ENCODE peak calls at places on chromosomes 13 and 19, in nine cellular contexts. One of them, this sample, is unnamed.
A peak's percentile ranks its signal among the peaks of the same experiment; 100 is the strongest.

GRCh38 chr13:84571264-84571663 is 689.0 kb upstream of the SLITRK1 start:
- DNase-seq in CD4-positive, CD25-positive, alpha-beta regulatory T cell: no peak
- DNase-seq in spleen: no peak
- DNase-seq in heart right ventricle: no peak
- DNase-seq in CD4-positive, alpha-beta memory T cell: no peak
- DNase-seq in iPS DF 6.9: no peak
- DNase-seq in osteoblast: no peak
- DNase-seq in lower lobe of right lung: no peak
- DNase-seq in HAP-1: no peak
- DNase-seq in this sample: no peak

GRCh38 chr13:30446122-30446500 is 19.6 kb downstream of the HMGB1 start:
- DNase-seq in CD4-positive, CD25-positive, alpha-beta regulatory T cell: no peak
- DNase-seq in spleen: no peak
- DNase-seq in heart right ventricle: no peak
- DNase-seq in CD4-positive, alpha-beta memory T cell: no peak
- DNase-seq in iPS DF 6.9: no peak
- DNase-seq in osteoblast: peak; percentile 71
- DNase-seq in lower lobe of right lung: no peak
- DNase-seq in HAP-1: no peak
- DNase-seq in this sample: no peak

GRCh38 chr13:110329798-110330461 is 22.8 kb downstream of the COL4A2 start:
- DNase-seq in CD4-positive, CD25-positive, alpha-beta regulatory T cell: no peak
- DNase-seq in spleen: no peak
- DNase-seq in heart right ventricle: no peak
- DNase-seq in CD4-positive, alpha-beta memory T cell: no peak
- DNase-seq in iPS DF 6.9: no peak
- DNase-seq in osteoblast: peak; percentile 83
- DNase-seq in lower lobe of right lung: no peak
- DNase-seq in HAP-1: no peak
- DNase-seq in this sample: peak; percentile 70

GRCh38 chr13:71979616-71980015 is 112.6 kb upstream of the DACH1 start:
- DNase-seq in CD4-positive, CD25-positive, alpha-beta regulatory T cell: no peak
- DNase-seq in spleen: no peak
- DNase-seq in heart right ventricle: no peak
- DNase-seq in CD4-positive, alpha-beta memory T cell: no peak
- DNase-seq in iPS DF 6.9: peak; percentile 22
- DNase-seq in osteoblast: no peak
- DNase-seq in lower lobe of right lung: no peak
- DNase-seq in HAP-1: peak; percentile 35
- DNase-seq in this sample: no peak

GRCh38 chr19:55069137-55069858 is 6.3 kb upstream of the RDH13 start:
- DNase-seq in CD4-positive, CD25-positive, alpha-beta regulatory T cell: no peak
- DNase-seq in spleen: no peak
- DNase-seq in heart right ventricle: peak; percentile 44
- DNase-seq in CD4-positive, alpha-beta memory T cell: peak; percentile 40
- DNase-seq in iPS DF 6.9: no peak
- DNase-seq in osteoblast: peak; percentile 91
- DNase-seq in lower lobe of right lung: peak; percentile 79
- DNase-seq in HAP-1: no peak
- DNase-seq in this sample: no peak

GRCh38 chr19:38898788-38899446 is 501 bp downstream of the SIRT2 start:
- DNase-seq in CD4-positive, CD25-positive, alpha-beta regulatory T cell: no peak
- DNase-seq in spleen: no peak
- DNase-seq in heart right ventricle: no peak
- DNase-seq in CD4-positive, alpha-beta memory T cell: no peak
- DNase-seq in iPS DF 6.9: no peak
- DNase-seq in osteoblast: peak; percentile 87
- DNase-seq in lower lobe of right lung: no peak
- DNase-seq in HAP-1: peak; percentile 38
- DNase-seq in this sample: no peak

GRCh38 chr13:109869312-109870237 is 83.2 kb upstream of the IRS2 start:
- DNase-seq in CD4-positive, CD25-positive, alpha-beta regulatory T cell: no peak
- DNase-seq in spleen: peak; percentile 76
- DNase-seq in heart right ventricle: peak; percentile 80
- DNase-seq in CD4-positive, alpha-beta memory T cell: no peak
- DNase-seq in iPS DF 6.9: no peak
- DNase-seq in osteoblast: no peak
- DNase-seq in lower lobe of right lung: peak; percentile 75
- DNase-seq in HAP-1: peak; percentile 7
- DNase-seq in this sample: no peak

GRCh38 chr19:4375164-4375619 is 25.2 kb downstream of the SH3GL1 start:
- DNase-seq in CD4-positive, CD25-positive, alpha-beta regulatory T cell: no peak
- DNase-seq in spleen: no peak
- DNase-seq in heart right ventricle: no peak
- DNase-seq in CD4-positive, alpha-beta memory T cell: no peak
- DNase-seq in iPS DF 6.9: no peak
- DNase-seq in osteoblast: peak; percentile 6
- DNase-seq in lower lobe of right lung: peak; percentile 81
- DNase-seq in HAP-1: no peak
- DNase-seq in this sample: no peak

GRCh38 chr13:79522583-79522982 is 41.6 kb downstream of the NDFIP2 start:
- DNase-seq in CD4-positive, CD25-positive, alpha-beta regulatory T cell: no peak
- DNase-seq in spleen: no peak
- DNase-seq in heart right ventricle: no peak
- DNase-seq in CD4-positive, alpha-beta memory T cell: no peak
- DNase-seq in iPS DF 6.9: no peak
- DNase-seq in osteoblast: peak; percentile 52
- DNase-seq in lower lobe of right lung: no peak
- DNase-seq in HAP-1: no peak
- DNase-seq in this sample: no peak

GRCh38 chr19:17948967-17949930 is 16.4 kb downstream of the CCDC124 start:
- DNase-seq in CD4-positive, CD25-positive, alpha-beta regulatory T cell: no peak
- DNase-seq in spleen: peak; percentile 78
- DNase-seq in heart right ventricle: no peak
- DNase-seq in CD4-positive, alpha-beta memory T cell: no peak
- DNase-seq in iPS DF 6.9: no peak
- DNase-seq in osteoblast: peak; percentile 74
- DNase-seq in lower lobe of right lung: no peak
- DNase-seq in HAP-1: peak; percentile 52
- DNase-seq in this sample: no peak

GRCh38 chr19:17294051-17294891 is 9.0 kb downstream of the ABHD8 start:
- DNase-seq in CD4-positive, CD25-positive, alpha-beta regulatory T cell: peak; percentile 32
- DNase-seq in spleen: peak; percentile 78
- DNase-seq in heart right ventricle: no peak
- DNase-seq in CD4-positive, alpha-beta memory T cell: peak; percentile 60
- DNase-seq in iPS DF 6.9: no peak
- DNase-seq in osteoblast: peak; percentile 88
- DNase-seq in lower lobe of right lung: peak; percentile 62
- DNase-seq in HAP-1: peak; percentile 83
- DNase-seq in this sample: no peak

GRCh38 chr19:54707932-54708331 is 16.3 kb upstream of the KIR3DL3 start:
- DNase-seq in CD4-positive, CD25-positive, alpha-beta regulatory T cell: no peak
- DNase-seq in spleen: peak; percentile 78
- DNase-seq in heart right ventricle: no peak
- DNase-seq in CD4-positive, alpha-beta memory T cell: no peak
- DNase-seq in iPS DF 6.9: no peak
- DNase-seq in osteoblast: no peak
- DNase-seq in lower lobe of right lung: no peak
- DNase-seq in HAP-1: no peak
- DNase-seq in this sample: no peak

DNA sequence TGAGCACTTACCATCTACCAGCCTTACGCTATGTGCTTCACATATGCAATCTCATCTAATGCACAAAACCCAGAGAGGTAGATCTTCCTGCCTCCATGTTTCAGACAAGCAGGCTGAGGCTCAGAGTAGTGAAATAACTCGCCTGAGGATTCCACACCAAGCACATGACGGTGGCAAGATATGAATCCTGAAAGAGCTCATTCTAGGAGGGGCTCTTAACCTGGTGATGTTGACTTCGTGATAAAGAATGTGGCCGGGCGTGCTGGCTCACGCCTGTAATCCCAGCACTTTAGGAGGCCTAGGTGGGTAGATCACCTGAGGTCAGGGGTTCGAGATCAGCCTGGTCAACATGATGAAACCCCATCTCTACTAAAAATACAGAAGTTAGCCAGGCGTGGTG is 5.0 kb downstream of the NOVA2 start:
- DNase-seq in CD4-positive, CD25-positive, alpha-beta regulatory T cell: no peak
- DNase-seq in spleen: no peak
- DNase-seq in heart right ventricle: no peak
- DNase-seq in CD4-positive, alpha-beta memory T cell: no peak
- DNase-seq in iPS DF 6.9: no peak
- DNase-seq in osteoblast: no peak
- DNase-seq in lower lobe of right lung: no peak
- DNase-seq in HAP-1: no peak
- DNase-seq in this sample: no peak
- H3K27me3 ChIP-seq in CD4-positive, CD25-positive, alpha-beta regulatory T cell: peaks cover 21% of the 10 kb centered on the region
- H3K27me3 ChIP-seq in spleen: peaks cover 86% of the 10 kb centered on the region
- H3K27me3 ChIP-seq in heart right ventricle: no peaks in the 10 kb centered on the region
- H3K27me3 ChIP-seq in CD4-positive, alpha-beta memory T cell: peaks cover 22% of the 10 kb centered on the region
- H3K27me3 ChIP-seq in iPS DF 6.9: no peaks in the 10 kb centered on the region
- H3K27me3 ChIP-seq in osteoblast: peaks cover 34% of the 10 kb centered on the region
- H3K27me3 ChIP-seq in lower lobe of right lung: peaks cover 45% of the 10 kb centered on the region
- H3K27me3 ChIP-seq in HAP-1: peaks cover 26% of the 10 kb centered on the region
- H3K27me3 ChIP-seq in this sample: peaks cover 9% of the 10 kb centered on the region

GRCh38 chr19:13099073-13099999 is 3.3 kb downstream of the LYL1 start:
- DNase-seq in CD4-positive, CD25-positive, alpha-beta regulatory T cell: peak; percentile 73
- DNase-seq in spleen: peak; percentile 98
- DNase-seq in heart right ventricle: peak; percentile 81
- DNase-seq in CD4-positive, alpha-beta memory T cell: peak; percentile 88
- DNase-seq in iPS DF 6.9: no peak
- DNase-seq in osteoblast: peak; percentile 95
- DNase-seq in lower lobe of right lung: peak; percentile 91
- DNase-seq in HAP-1: no peak
- DNase-seq in this sample: peak; percentile 81
- H3K4me1 ChIP-seq in CD4-positive, CD25-positive, alpha-beta regulatory T cell: peaks cover 99% of the 10 kb centered on the region
- H3K4me1 ChIP-seq in spleen: peaks cover 68% of the 10 kb centered on the region
- H3K4me1 ChIP-seq in heart right ventricle: peaks cover 61% of the 10 kb centered on the region
- H3K4me1 ChIP-seq in CD4-positive, alpha-beta memory T cell: peaks cover 87% of the 10 kb centered on the region
- H3K4me1 ChIP-seq in iPS DF 6.9: peaks cover 4% of the 10 kb centered on the region
- H3K4me1 ChIP-seq in osteoblast: peaks cover 10% of the 10 kb centered on the region
- H3K4me1 ChIP-seq in lower lobe of right lung: peaks cover 91% of the 10 kb centered on the region
- H3K4me1 ChIP-seq in HAP-1: peaks cover 3% of the 10 kb centered on the region
- H3K4me1 ChIP-seq in this sample: peaks cover 15% of the 10 kb centered on the region

DNA sequence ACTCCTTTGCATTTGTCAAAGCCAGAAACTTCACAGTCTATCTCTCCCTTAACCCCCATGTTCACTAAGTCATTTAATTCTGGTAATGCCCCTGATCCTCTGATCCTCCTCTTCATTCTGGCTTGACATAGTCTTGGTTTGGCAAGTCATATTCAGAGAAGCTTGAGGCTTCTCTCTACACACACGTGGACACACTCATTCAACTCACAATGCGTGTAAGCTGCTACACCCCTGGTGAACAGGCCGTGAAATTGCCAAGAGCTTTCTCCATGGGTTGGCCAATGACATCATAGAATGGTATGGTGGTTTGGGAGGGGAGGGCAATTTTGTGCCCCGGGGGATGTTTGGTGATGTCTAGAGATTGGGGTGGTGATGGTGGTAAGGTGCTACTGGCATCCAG is 47.9 kb upstream of the FLT1 start:
- DNase-seq in CD4-positive, CD25-positive, alpha-beta regulatory T cell: no peak
- DNase-seq in spleen: no peak
- DNase-seq in heart right ventricle: no peak
- DNase-seq in CD4-positive, alpha-beta memory T cell: no peak
- DNase-seq in iPS DF 6.9: no peak
- DNase-seq in osteoblast: no peak
- DNase-seq in lower lobe of right lung: no peak
- DNase-seq in HAP-1: no peak
- DNase-seq in this sample: no peak
- H3K4me3 ChIP-seq in CD4-positive, CD25-positive, alpha-beta regulatory T cell: no peak overlapping the region
- H3K4me3 ChIP-seq in spleen: no peak overlapping the region
- H3K4me3 ChIP-seq in heart right ventricle: no peak overlapping the region
- H3K4me3 ChIP-seq in CD4-positive, alpha-beta memory T cell: no peak overlapping the region
- H3K4me3 ChIP-seq in iPS DF 6.9: no peak overlapping the region
- H3K4me3 ChIP-seq in osteoblast: no peak overlapping the region
- H3K4me3 ChIP-seq in lower lobe of right lung: no peak overlapping the region
- H3K4me3 ChIP-seq in HAP-1: no peak overlapping the region
- H3K4me3 ChIP-seq in this sample: no peak overlapping the region

DNA sequence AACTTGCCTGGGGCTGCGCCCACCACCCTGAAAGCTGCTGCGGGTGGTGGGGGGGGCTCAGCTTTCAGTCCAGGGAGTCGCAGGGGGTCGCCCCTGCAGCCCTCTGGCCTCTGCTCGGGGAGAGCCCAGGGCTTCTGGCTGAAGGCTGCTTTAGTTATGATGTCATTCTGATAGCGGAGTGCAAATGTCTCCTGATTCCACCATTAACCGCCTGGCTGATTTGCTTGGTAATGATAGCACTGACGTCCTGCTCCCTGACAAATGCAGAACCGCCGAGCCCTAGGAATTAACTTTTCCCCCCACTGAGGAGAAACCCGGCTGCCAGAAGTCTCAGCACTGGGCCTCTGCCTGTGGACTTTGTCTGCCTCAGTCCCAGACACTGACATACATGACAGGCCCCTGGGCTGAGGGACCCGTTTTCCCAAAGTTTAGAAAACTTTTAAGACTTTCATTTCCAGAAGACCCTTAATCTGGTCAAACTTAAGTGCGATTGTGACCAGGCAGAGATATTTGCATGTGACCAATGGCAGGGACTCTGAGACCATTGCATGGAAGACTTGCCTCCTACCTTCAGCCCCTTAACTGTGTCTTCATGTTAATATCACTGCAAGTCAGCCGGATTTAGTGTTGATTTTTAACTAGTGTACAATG is 142.5 kb upstream of the ZNF536 start:
- DNase-seq in CD4-positive, CD25-positive, alpha-beta regulatory T cell: no peak
- DNase-seq in spleen: no peak
- DNase-seq in heart right ventricle: no peak
- DNase-seq in CD4-positive, alpha-beta memory T cell: no peak
- DNase-seq in iPS DF 6.9: no peak
- DNase-seq in osteoblast: no peak
- DNase-seq in lower lobe of right lung: no peak
- DNase-seq in HAP-1: peak; percentile 50
- DNase-seq in this sample: no peak
- H3K27me3 ChIP-seq in CD4-positive, CD25-positive, alpha-beta regulatory T cell: peaks cover 26% of the 10 kb centered on the region
- H3K27me3 ChIP-seq in spleen: peaks cover 98% of the 10 kb centered on the region
- H3K27me3 ChIP-seq in heart right ventricle: no peaks in the 10 kb centered on the region
- H3K27me3 ChIP-seq in CD4-positive, alpha-beta memory T cell: peaks cover 10% of the 10 kb centered on the region
- H3K27me3 ChIP-seq in iPS DF 6.9: peaks cover 42% of the 10 kb centered on the region
- H3K27me3 ChIP-seq in osteoblast: peaks cover 43% of the 10 kb centered on the region
- H3K27me3 ChIP-seq in lower lobe of right lung: peaks cover 63% of the 10 kb centered on the region
- H3K27me3 ChIP-seq in HAP-1: no peaks in the 10 kb centered on the region
- H3K27me3 ChIP-seq in this sample: peaks cover 18% of the 10 kb centered on the region

GRCh38 chr19:14545716-14546082 is 16.3 kb downstream of the TECR start:
- DNase-seq in CD4-positive, CD25-positive, alpha-beta regulatory T cell: no peak
- DNase-seq in spleen: no peak
- DNase-seq in heart right ventricle: no peak
- DNase-seq in CD4-positive, alpha-beta memory T cell: no peak
- DNase-seq in iPS DF 6.9: no peak
- DNase-seq in osteoblast: peak; percentile 35
- DNase-seq in lower lobe of right lung: no peak
- DNase-seq in HAP-1: no peak
- DNase-seq in this sample: no peak
- H3K4me1 ChIP-seq in CD4-positive, CD25-positive, alpha-beta regulatory T cell: peaks cover 12% of the 10 kb centered on the region
- H3K4me1 ChIP-seq in spleen: peaks cover 3% of the 10 kb centered on the region
- H3K4me1 ChIP-seq in heart right ventricle: peaks cover 16% of the 10 kb centered on the region
- H3K4me1 ChIP-seq in CD4-positive, alpha-beta memory T cell: peaks cover 11% of the 10 kb centered on the region
- H3K4me1 ChIP-seq in iPS DF 6.9: peaks cover 1% of the 10 kb centered on the region
- H3K4me1 ChIP-seq in osteoblast: no peaks in the 10 kb centered on the region
- H3K4me1 ChIP-seq in lower lobe of right lung: peaks cover 18% of the 10 kb centered on the region
- H3K4me1 ChIP-seq in HAP-1: peaks cover 4% of the 10 kb centered on the region
- H3K4me1 ChIP-seq in this sample: no peaks in the 10 kb centered on the region

GRCh38 chr13:96053003-96053703 is at the start of gene UGGT2:
- DNase-seq in CD4-positive, CD25-positive, alpha-beta regulatory T cell: no peak
- DNase-seq in spleen: peak; percentile 94
- DNase-seq in heart right ventricle: peak; percentile 94
- DNase-seq in CD4-positive, alpha-beta memory T cell: no peak
- DNase-seq in iPS DF 6.9: peak; percentile 74
- DNase-seq in osteoblast: peak; percentile 99
- DNase-seq in lower lobe of right lung: peak; percentile 97
- DNase-seq in HAP-1: peak; percentile 95
- DNase-seq in this sample: peak; percentile 77
- H3K4me3 ChIP-seq in CD4-positive, CD25-positive, alpha-beta regulatory T cell: no peak within 1 kb of the TSS
- H3K4me3 ChIP-seq in spleen: peak within 1 kb of the TSS; percentile 74
- H3K4me3 ChIP-seq in heart right ventricle: peak within 1 kb of the TSS; percentile 79
- H3K4me3 ChIP-seq in CD4-positive, alpha-beta memory T cell: no peak within 1 kb of the TSS
- H3K4me3 ChIP-seq in iPS DF 6.9: peak within 1 kb of the TSS; percentile 75
- H3K4me3 ChIP-seq in osteoblast: peak within 1 kb of the TSS; percentile 94
- H3K4me3 ChIP-seq in lower lobe of right lung: peak within 1 kb of the TSS; percentile 81
- H3K4me3 ChIP-seq in HAP-1: peak within 1 kb of the TSS; percentile 87
- H3K4me3 ChIP-seq in this sample: peak within 1 kb of the TSS; percentile 89

GRCh38 chr19:11692127-11692790 is 46.5 kb downstream of the ZNF823 start:
- DNase-seq in CD4-positive, CD25-positive, alpha-beta regulatory T cell: no peak
- DNase-seq in spleen: no peak
- DNase-seq in heart right ventricle: no peak
- DNase-seq in CD4-positive, alpha-beta memory T cell: no peak
- DNase-seq in iPS DF 6.9: no peak
- DNase-seq in osteoblast: no peak
- DNase-seq in lower lobe of right lung: no peak
- DNase-seq in HAP-1: no peak
- DNase-seq in this sample: no peak
- H3K27me3 ChIP-seq in CD4-positive, CD25-positive, alpha-beta regulatory T cell: peaks cover 3% of the 10 kb centered on the region
- H3K27me3 ChIP-seq in spleen: peaks cover 53% of the 10 kb centered on the region
- H3K27me3 ChIP-seq in heart right ventricle: no peaks in the 10 kb centered on the region
- H3K27me3 ChIP-seq in CD4-positive, alpha-beta memory T cell: peaks cover 7% of the 10 kb centered on the region
- H3K27me3 ChIP-seq in iPS DF 6.9: no peaks in the 10 kb centered on the region
- H3K27me3 ChIP-seq in osteoblast: no peaks in the 10 kb centered on the region
- H3K27me3 ChIP-seq in lower lobe of right lung: no peaks in the 10 kb centered on the region
- H3K27me3 ChIP-seq in HAP-1: no peaks in the 10 kb centered on the region
- H3K27me3 ChIP-seq in this sample: no peaks in the 10 kb centered on the region